ENCODE peak calls at places on chromosomes 11 and 22, in four cellular contexts. S is naive thymus-derived CD4-positive, alpha-beta T cell; F is HCT116; H is stomach. B is an unnamed sample. For H3K27me3 and H3K4me1, the result is how much of the 10 kb centered on the place peaks cover.

GRCh38 chr22:37290737-37291136 is 8.4 kb downstream of the CYTH4 start:
- DNase-seq in H (no peak), F (no peak), S (no peak), B (no peak)

GRCh38 chr22:37525073-37525745 is 6.0 kb upstream of the CARD10 start:
- DNase-seq in F (peak), S (no peak), H (no peak), B (peak)

GRCh38 chr11:93651052-93651451 is 10.4 kb upstream of the CEP295 start:
- DNase-seq in H (no peak), F (no peak), S (no peak), B (no peak)

GRCh38 chr11:77267910-77268309 is 33.6 kb downstream of the GDPD4 start:
- DNase-seq in F (no peak), S (no peak), H (no peak), B (peak)

GRCh38 chr11:11171854-11172253 is 181.2 kb downstream of the CSNK2A3 start:
- DNase-seq in S (no peak), H (no peak), F (no peak), B (no peak)

GRCh38 chr11:105201166-105201565 is 61.6 kb upstream of the CARD18 start:
- DNase-seq in S (no peak), H (no peak), F (no peak), B (no peak)

GRCh38 chr11:68099474-68100405 is 21.4 kb downstream of the CHKA start:
- DNase-seq in H (peak), F (no peak), S (no peak), B (no peak)

GRCh38 chr11:109961261-109961660 is 131.9 kb upstream of the ZC3H12C start:
- DNase-seq in H (no peak), S (no peak), F (no peak), B (no peak)

GRCh38 chr22:50599816-50600454 is 658 bp upstream of the MAPK8IP2 start:
- DNase-seq in S (peak), F (no peak), H (peak), B (peak)
- H3K4me3 ChIP-seq in S (no peak), F (peak), H (peak), B (no peak)

GRCh38 chr22:43473441-43473840 is 61.6 kb downstream of the MPPED1 start:
- DNase-seq in F (no peak), H (no peak), S (no peak), B (no peak)

GRCh38 chr22:43470218-43470617 is 58.4 kb downstream of the MPPED1 start:
- DNase-seq in S (no peak), H (no peak), F (no peak), B (no peak)

GRCh38 chr22:43471186-43471585 is 59.4 kb downstream of the MPPED1 start:
- DNase-seq in S (no peak), H (no peak), F (no peak), B (no peak)

GRCh38 chr22:43473031-43473430 is 61.2 kb downstream of the MPPED1 start:
- DNase-seq in S (no peak), F (no peak), H (no peak), B (no peak)

GRCh38 chr22:43471606-43472135 is 59.9 kb downstream of the MPPED1 start:
- DNase-seq in H (no peak), S (no peak), F (no peak), B (no peak)
- H3K27me3 ChIP-seq in H (under half), S (under half), F (half or more), B (under half)

DNA sequence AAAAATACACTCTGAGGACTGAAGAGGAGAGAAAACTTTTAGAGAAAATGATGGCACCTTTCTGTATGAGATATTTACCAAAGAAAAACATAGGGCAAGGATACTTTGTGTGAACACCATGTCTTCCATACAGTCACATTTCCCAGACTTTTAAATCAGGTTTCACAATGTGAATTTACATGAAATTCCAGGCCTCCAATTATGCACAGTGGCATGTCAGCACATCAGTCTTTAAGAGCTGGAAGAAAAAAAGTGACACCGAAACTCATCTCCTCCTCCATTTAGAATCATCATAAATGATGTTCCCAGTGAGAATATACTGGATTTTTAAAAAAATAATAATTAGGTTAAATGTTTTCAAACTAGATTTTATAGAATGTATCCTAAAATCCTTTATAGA is 232.2 kb upstream of the UBASH3B start:
- DNase-seq in F (no peak), H (no peak), S (no peak), B (no peak)
- H3K4me1 ChIP-seq in F (under half), H (under half), S (under half), B (under half)

GRCh38 chr11:1643146-1643690 is 13.6 kb downstream of the KRTAP5-5 start:
- DNase-seq in S (no peak), H (no peak), F (no peak), B (no peak)
- H3K4me3 ChIP-seq in S (no peak), H (no peak), F (no peak), B (no peak)

DNA sequence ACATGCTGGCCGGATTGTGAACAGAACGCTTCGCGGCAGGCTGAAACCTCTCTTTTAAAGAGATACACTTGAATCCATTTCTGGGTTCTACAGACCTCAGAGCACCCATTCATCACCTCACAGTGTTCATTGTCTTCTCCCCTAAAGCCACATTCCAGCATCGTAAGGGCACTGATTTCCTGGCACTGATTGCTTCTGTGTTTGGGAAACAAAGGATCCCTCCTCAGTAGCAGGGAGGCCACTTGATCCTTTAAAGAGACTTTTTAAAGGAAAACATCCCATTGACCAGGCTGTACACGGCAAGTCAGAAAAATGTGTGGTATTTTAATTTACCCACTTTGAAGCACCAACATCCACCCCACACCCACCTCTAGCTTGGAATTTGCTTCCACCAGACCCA is 364.9 kb downstream of the SHANK2 start:
- DNase-seq in F (no peak), H (no peak), S (no peak), B (no peak)
- H3K27me3 ChIP-seq in F (under half), H (under half), S (under half), B (under half)

B was measured in SJSA1.